ENCODE peak calls at places on chromosomes 5 and 9, in eight cellular contexts. G is neuronal stem cell, R is fibroblast of lung, S is HCT116, V is PC-3, X is IMR-90, F is SK-N-SH, P is H9. C is an unnamed sample. For H3K4me1, the result is how much of the 10 kb centered on the place peaks cover.

GRCh38 chr5:149203896-149204544 is 62.7 kb downstream of the ABLIM3 start:
- DNase-seq in R (peak), X (peak), V (peak), P (no peak), S (no peak), G (no peak), F (no peak), C (no peak)

GRCh38 chr5:149636861-149637246 is 55.6 kb downstream of the ARHGEF37 start:
- DNase-seq in R (peak), F (peak), X (peak), S (peak), G (peak), P (peak), V (peak), C (peak)

GRCh38 chr9:86685556-86685955 is 261.8 kb downstream of the GAS1 start:
- DNase-seq in R (no peak), X (peak), F (no peak), G (no peak), V (no peak), P (no peak), S (no peak), C (no peak)

GRCh38 chr5:170849374-170849773 is 12.4 kb upstream of the RANBP17 start:
- DNase-seq in G (no peak), P (no peak), R (no peak), F (no peak), V (no peak), X (no peak), S (no peak), C (no peak)

GRCh38 chr5:172901788-172902496 is 57.3 kb upstream of the RPL26L1 start:
- DNase-seq in V (peak), P (no peak), G (no peak), R (peak), F (no peak), X (peak), S (no peak), C (no peak)

GRCh38 chr5:138054863-138055558 is 22.1 kb upstream of the FAM13B start:
- DNase-seq in G (peak), P (peak), R (peak), X (no peak), V (no peak), F (no peak), S (no peak), C (peak)

GRCh38 chr9:9771314-9771713 is 841.5 kb downstream of the PTPRD start:
- DNase-seq in S (no peak), F (no peak), X (no peak), R (no peak), P (no peak), G (no peak), V (no peak), C (no peak)

GRCh38 chr5:39186722-39187539 is 32.4 kb downstream of the FYB1 start:
- DNase-seq in P (no peak), V (no peak), F (no peak), G (no peak), R (no peak), X (no peak), S (no peak), C (no peak)

GRCh38 chr9:37507586-37508134 is 21.9 kb downstream of the POLR1E start:
- DNase-seq in G (no peak), V (no peak), F (no peak), X (no peak), S (no peak), R (no peak), P (no peak), C (no peak)

GRCh38 chr9:131618071-131618479 is 72.8 kb downstream of the PRRT1B start:
- DNase-seq in P (no peak), S (no peak), V (no peak), R (no peak), F (peak), X (no peak), G (no peak), C (no peak)

GRCh38 chr5:148381906-148382305 is 1.9 kb upstream of the FBXO38 start:
- DNase-seq in R (peak), S (no peak), G (no peak), V (peak), X (no peak), P (no peak), F (no peak), C (no peak)

GRCh38 chr9:3241290-3241689 is 284.5 kb downstream of the RFX3 start:
- DNase-seq in S (no peak), P (peak), R (peak), G (no peak), V (no peak), X (no peak), F (no peak), C (no peak)

GRCh38 chr5:122077451-122078115 is 476 bp downstream of the LOX start:
- DNase-seq in G (peak), F (peak), P (peak), S (no peak), X (no peak), V (peak), R (no peak), C (no peak)

GRCh38 chr5:82332889-82333619 is 54.9 kb upstream of the RPS23 start:
- DNase-seq in R (peak), P (no peak), G (no peak), S (no peak), X (peak), V (no peak), F (no peak), C (no peak)

GRCh38 chr9:3467593-3468219 is 58.1 kb downstream of the RFX3 start:
- DNase-seq in V (peak), S (peak), X (peak), F (peak), P (peak), G (peak), R (peak), C (peak)

GRCh38 chr9:89593776-89594427 is 10.9 kb upstream of the GADD45G start:
- DNase-seq in X (peak), F (no peak), G (peak), V (peak), P (peak), R (peak), S (no peak), C (peak)

GRCh38 chr5:148455055-148455675 is 71.4 kb downstream of the FBXO38 start:
- DNase-seq in S (no peak), G (no peak), F (no peak), R (peak), X (no peak), V (no peak), P (no peak), C (no peak)

GRCh38 chr5:179227196-179227577 is 118.1 kb downstream of the ADAMTS2 start:
- DNase-seq in G (no peak), P (peak), F (no peak), X (no peak), V (no peak), R (no peak), S (no peak), C (no peak)

GRCh38 chr9:86809151-86809550 is 138.2 kb downstream of the GAS1 start:
- DNase-seq in G (no peak), F (no peak), S (no peak), P (no peak), V (no peak), X (no peak), R (no peak), C (no peak)

GRCh38 chr5:145697251-145698016 is 137.7 kb downstream of the PRELID2 start:
- DNase-seq in X (peak), F (peak), R (peak), P (peak), V (peak), S (peak), G (no peak), C (peak)

GRCh38 chr9:36900136-36900855 is 133.8 kb downstream of the PAX5 start:
- DNase-seq in V (no peak), X (no peak), R (no peak), G (no peak), F (no peak), S (no peak), P (peak), C (no peak)

GRCh38 chr5:39443911-39444310 is 19.1 kb upstream of the DAB2 start:
- DNase-seq in S (no peak), R (no peak), V (no peak), F (no peak), P (no peak), G (no peak), X (no peak), C (no peak)

GRCh38 chr5:142280066-142281011 is 44.5 kb downstream of the SPRY4 start:
- DNase-seq in P (peak), S (no peak), R (peak), F (peak), G (peak), X (peak), V (no peak), C (no peak)

GRCh38 chr5:173653822-173654523 is 37.5 kb upstream of the BOD1 start:
- DNase-seq in S (no peak), F (no peak), P (no peak), X (no peak), G (no peak), R (no peak), V (no peak), C (no peak)

GRCh38 chr9:21367957-21368356 is at the start of gene IFNA13:
- DNase-seq in R (no peak), S (no peak), P (no peak), G (no peak), X (no peak), V (no peak), F (no peak), C (no peak)

GRCh38 chr5:6087576-6087975 is 290.8 kb downstream of the MED10 start:
- DNase-seq in F (no peak), S (no peak), X (no peak), G (no peak), V (no peak), R (no peak), P (no peak), C (no peak)
- H2AFZ ChIP-seq in F (no peak), S (no peak), X (no peak), G (no peak), V (no peak), R (no peak), P (no peak), C (no peak)

DNA sequence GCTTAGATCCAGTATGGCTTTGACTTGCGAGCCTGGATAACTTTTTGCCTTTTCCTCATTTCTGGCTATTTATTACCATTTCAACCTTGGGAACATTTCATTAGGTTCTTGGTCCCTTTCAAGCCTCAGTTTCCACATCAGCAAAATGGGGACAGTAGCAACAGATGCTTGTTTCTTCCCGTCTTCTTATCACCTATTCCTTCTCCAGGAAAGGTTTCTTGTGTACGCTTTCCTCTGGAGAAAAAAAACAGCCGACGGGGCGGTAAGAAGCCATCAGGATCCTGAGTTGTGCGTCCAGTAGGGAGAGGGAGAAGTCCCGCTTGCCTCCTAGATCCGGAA is 547 bp upstream of the SLC44A1 start:
- DNase-seq in V (no peak), X (no peak), F (no peak), S (no peak), P (no peak), R (no peak), G (no peak), C (no peak)
- H3K4me1 ChIP-seq in V (under half), X (under half), F (under half), S (under half), P (under half), R (under half), G (under half), C (under half)

DNA sequence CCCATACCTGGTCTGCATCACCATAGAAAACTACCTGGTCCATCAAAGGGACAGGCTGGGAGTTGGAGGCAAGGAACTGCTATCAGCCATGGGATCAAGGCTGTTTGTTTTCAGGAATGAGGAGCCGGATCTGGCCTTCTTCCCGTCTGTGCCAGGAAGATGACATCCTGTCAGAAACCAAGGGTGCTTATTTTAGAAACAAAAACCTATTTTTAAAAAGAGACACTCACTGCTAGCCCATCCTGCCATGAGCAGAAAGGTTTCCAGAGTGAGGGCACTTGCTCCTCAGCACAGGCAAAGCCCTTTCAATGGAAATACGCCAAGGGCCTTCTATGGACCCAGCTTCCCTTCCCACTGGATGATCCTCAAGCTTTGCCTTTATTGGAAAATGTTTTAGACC is 132.6 kb upstream of the FSTL4 start:
- DNase-seq in X (no peak), R (no peak), F (no peak), G (no peak), P (no peak), V (no peak), S (no peak), C (no peak)
- H2AFZ ChIP-seq in X (no peak), R (no peak), F (no peak), G (no peak), P (no peak), V (no peak), S (no peak), C (no peak)

DNA sequence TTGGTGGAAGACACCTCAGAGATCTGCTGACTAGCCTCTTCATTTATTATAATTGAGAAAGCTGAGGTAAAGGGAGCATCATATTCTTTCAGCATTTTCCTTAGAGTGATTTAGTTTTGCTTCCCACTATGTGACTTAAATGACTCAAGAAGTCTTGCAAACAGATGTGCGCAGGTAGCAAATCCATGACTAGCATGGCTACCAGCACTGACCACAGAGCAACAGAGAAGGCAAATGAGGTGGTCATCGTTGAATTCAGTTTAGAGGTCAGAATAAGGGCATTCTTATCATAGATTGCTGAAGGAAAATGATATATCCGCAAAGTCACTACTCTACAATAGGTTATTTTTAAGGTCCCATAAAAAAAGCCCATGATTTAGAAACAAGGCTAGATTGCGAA is 162.2 kb downstream of the PIK3R1 start:
- DNase-seq in S (no peak), G (no peak), V (no peak), P (no peak), F (no peak), R (no peak), X (no peak), C (no peak)
- H3K4me1 ChIP-seq in S (under half), G (under half), V (under half), P (under half), F (under half), R (under half), X (under half), C (under half)

C was measured in Karpas-422.